ENCODE peak calls at places on chromosomes 6 and 20, in seven cellular contexts. Z is fibroblast of lung, P is dorsolateral prefrontal cortex, S is left ventricle myocardium inferior, L is AG04450, X is psoas muscle, K is mesenchymal stem cell. R is an unnamed sample.

GRCh38 chr6:160437153-160437552 is 89.0 kb downstream of the SLC22A3 start:
- DNase-seq in S (no peak), X (no peak), L (no peak), Z (no peak), P (no peak), K (no peak), R (no peak)

GRCh38 chr20:57080796-57081195 is 185.6 kb downstream of the BMP7 start:
- DNase-seq in X (no peak), L (no peak), P (no peak), Z (peak; percentile 43), S (no peak), K (peak; percentile 64), R (no peak)

GRCh38 chr6:158053377-158054313 is 72.0 kb downstream of the SYNJ2 start:
- DNase-seq in L (no peak), P (no peak), X (peak; percentile 19), Z (no peak), K (no peak), S (no peak), R (peak; percentile 13)

GRCh38 chr20:61476956-61477355 is 224.9 kb downstream of the CDH4 start:
- DNase-seq in S (no peak), K (no peak), X (no peak), P (peak; percentile 1), L (no peak), Z (no peak), R (no peak)

GRCh38 chr6:43878823-43879495 is 108.9 kb downstream of the VEGFA start:
- DNase-seq in L (no peak), P (peak; percentile 65), S (peak; percentile 25), Z (no peak), X (peak; percentile 5), K (no peak), R (no peak)

GRCh38 chr6:108565091-108565766 is 4.5 kb downstream of the FOXO3 start:
- DNase-seq in Z (no peak), X (no peak), K (peak; percentile 36), P (no peak), L (no peak), S (no peak), R (no peak)

GRCh38 chr20:49287555-49288249 is 9.8 kb upstream of the ZNFX1 start:
- DNase-seq in S (no peak), P (no peak), X (no peak), K (peak; percentile 41), Z (peak; percentile 82), L (no peak), R (no peak)

GRCh38 chr6:49546371-49546770 is 4.1 kb upstream of the C6orf141 start:
- DNase-seq in L (no peak), Z (no peak), S (no peak), K (no peak), X (no peak), P (no peak), R (no peak)

GRCh38 chr6:106143582-106144139 is 57.5 kb downstream of the PRDM1 start:
- DNase-seq in X (no peak), Z (no peak), S (no peak), P (no peak), L (no peak), K (no peak), R (no peak)

GRCh38 chr6:98657764-98658163 is 176.6 kb upstream of the POU3F2 start:
- DNase-seq in Z (peak; percentile 54), L (peak; percentile 2), P (no peak), X (no peak), S (no peak), K (peak; percentile 31), R (no peak)

GRCh38 chr6:72622094-72622540 is 253 bp downstream of the KCNQ5 start:
- DNase-seq in L (no peak), S (no peak), P (peak; percentile 27), X (peak; percentile 84), K (peak; percentile 43), Z (peak; percentile 48), R (peak; percentile 70)

GRCh38 chr20:3887870-3888614 is 1.1 kb upstream of the PANK2 start:
- DNase-seq in X (no peak), Z (peak; percentile 56), K (no peak), S (no peak), P (peak; percentile 23), L (no peak), R (no peak)

GRCh38 chr6:40710626-40711354 is 123.6 kb upstream of the LRFN2 start:
- DNase-seq in Z (no peak), S (no peak), P (peak; percentile 47), K (no peak), X (no peak), L (no peak), R (no peak)

GRCh38 chr6:24768361-24768760 is 6.4 kb upstream of the GMNN start:
- DNase-seq in K (no peak), X (no peak), Z (peak; percentile 27), L (no peak), P (no peak), S (no peak), R (no peak)

GRCh38 chr6:31822038-31822821 is 5.3 kb upstream of the HSPA1B start:
- DNase-seq in L (no peak), X (peak; percentile 94), Z (peak; percentile 76), S (peak; percentile 84), P (peak; percentile 69), K (peak; percentile 89), R (peak; percentile 97)

GRCh38 chr6:53112404-53112803 is 36.2 kb downstream of the GCM1 start:
- DNase-seq in S (no peak), P (no peak), L (no peak), X (no peak), Z (no peak), K (no peak), R (no peak)

GRCh38 chr20:36070451-36070850 is 84.1 kb upstream of the EPB41L1 start:
- DNase-seq in Z (no peak), K (no peak), S (no peak), P (peak; percentile 54), X (no peak), L (no peak), R (no peak)

GRCh38 chr6:167786859-167787675 is 39.6 kb upstream of the AFDN start:
- DNase-seq in Z (no peak), S (no peak), L (no peak), X (no peak), K (peak; percentile 37), P (no peak), R (no peak)

GRCh38 chr6:138310294-138310693 is 67.4 kb upstream of the SMIM28 start:
- DNase-seq in Z (no peak), S (no peak), P (no peak), L (no peak), K (peak; percentile 23), X (no peak), R (no peak)

GRCh38 chr6:46325561-46326525 is 155.1 kb upstream of the ENPP5 start:
- DNase-seq in S (no peak), K (peak; percentile 70), Z (peak; percentile 87), P (peak; percentile 81), X (peak; percentile 45), L (no peak), R (no peak)

GRCh38 chr20:841568-842546 is 8.3 kb downstream of the FAM110A start:
- DNase-seq in S (no peak), X (no peak), Z (no peak), K (no peak), P (no peak), L (no peak), R (no peak)
- H3K4me3 ChIP-seq in S (peak overlapping the region; percentile 62), X (peak overlapping the region; percentile 22), Z (peak overlapping the region; percentile 22), K (peak overlapping the region; percentile 65), P (no peak overlapping the region), L (peak overlapping the region; percentile 57), R (no peak overlapping the region)

GRCh38 chr6:5457036-5457435 is 195.7 kb downstream of the FARS2 start:
- DNase-seq in K (no peak), L (no peak), S (no peak), P (peak; percentile 75), Z (peak; percentile 63), X (peak; percentile 89), R (no peak)
- H3K27ac ChIP-seq in K (no peak overlapping the region), L (no peak overlapping the region), S (no peak overlapping the region), P (peak overlapping the region; percentile 32), Z (no peak overlapping the region), X (peak overlapping the region; percentile 88), R (no peak overlapping the region)

DNA sequence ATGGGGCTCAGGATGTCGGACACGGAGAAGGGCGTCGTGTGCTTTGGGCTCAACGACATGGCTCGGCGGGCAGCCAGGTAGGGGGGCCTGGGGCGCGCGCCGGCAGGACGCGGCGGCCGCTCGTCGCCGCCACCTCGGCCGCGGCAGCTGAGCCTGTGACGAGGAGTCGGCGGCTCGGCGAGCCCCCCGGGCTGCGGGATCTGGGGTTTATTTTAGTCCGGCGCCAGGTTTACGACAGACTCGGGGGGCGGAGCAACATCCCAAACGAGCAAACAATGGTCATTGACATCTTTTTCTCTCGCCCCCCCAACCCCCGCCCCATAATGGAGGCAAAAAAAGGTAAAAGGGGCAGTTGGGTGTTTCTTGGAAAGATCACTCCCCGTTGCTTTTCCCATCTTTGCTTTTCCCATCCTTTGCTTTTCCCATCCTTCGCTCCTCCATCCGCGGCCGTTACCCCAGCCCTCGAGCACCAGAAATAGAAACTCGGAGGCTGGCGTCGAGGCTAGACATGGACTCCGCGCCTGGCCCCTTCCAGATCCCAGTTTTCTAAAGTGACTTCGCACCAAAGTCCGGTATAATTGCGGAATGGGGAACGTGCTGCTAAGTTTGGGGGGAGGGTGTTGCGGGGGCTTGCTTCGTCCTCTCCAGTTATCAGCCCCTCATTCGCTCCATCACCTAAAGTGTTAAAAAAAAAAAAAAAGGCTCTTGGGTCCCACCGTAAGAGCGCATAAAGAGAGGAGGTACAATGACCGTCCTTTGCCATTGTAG is at the start of gene NKX2-4:
- DNase-seq in X (no peak), L (no peak), S (no peak), Z (peak; percentile 36), P (no peak), K (no peak), R (no peak)
- H3K4me3 ChIP-seq in X (peak within 1 kb of the TSS; percentile 46), L (no peak within 1 kb of the TSS), S (peak within 1 kb of the TSS; percentile 45), Z (no peak within 1 kb of the TSS), P (peak within 1 kb of the TSS; percentile 30), K (no peak within 1 kb of the TSS), R (peak within 1 kb of the TSS; percentile 16)

GRCh38 chr6:14210077-14210476 is 92.5 kb downstream of the CD83 start:
- DNase-seq in S (no peak), K (no peak), P (no peak), Z (no peak), X (no peak), L (no peak), R (no peak)

GRCh38 chr6:14206351-14206750 is 88.8 kb downstream of the CD83 start:
- DNase-seq in Z (no peak), P (no peak), L (no peak), K (no peak), S (no peak), X (no peak), R (no peak)

GRCh38 chr6:14210663-14211595 is 93.4 kb downstream of the CD83 start:
- DNase-seq in S (peak; percentile 93), Z (peak; percentile 84), L (peak; percentile 70), P (peak; percentile 88), X (peak; percentile 96), K (peak; percentile 88), R (peak; percentile 81)

GRCh38 chr6:14209005-14209404 is 91.4 kb downstream of the CD83 start:
- DNase-seq in X (no peak), K (no peak), P (no peak), L (no peak), S (no peak), Z (peak; percentile 16), R (no peak)

GRCh38 chr6:14207493-14207892 is 89.9 kb downstream of the CD83 start:
- DNase-seq in P (no peak), Z (no peak), L (no peak), K (peak; percentile 37), X (no peak), S (no peak), R (no peak)
- H3K27ac ChIP-seq in P (no peak overlapping the region), Z (no peak overlapping the region), L (no peak overlapping the region), K (no peak overlapping the region), X (no peak overlapping the region), S (no peak overlapping the region), R (no peak overlapping the region)

R was measured in tibial artery.